ENCODE peak calls at places on chromosomes 5 and 9, in eight cellular contexts. E, A, N, H, P, B, G and Z are unnamed samples.

GRCh38 chr5:132439521-132440206 is 50.9 kb downstream of the IRF1 start:
- DNase-seq in E (no peak), A (peak; percentile 94), N (no peak), H (no peak), P (peak; percentile 84), B (no peak), G (no peak), Z (no peak)

GRCh38 chr5:91145233-91145620 is 237.9 kb downstream of the ARRDC3 start:
- DNase-seq in E (no peak), A (no peak), N (no peak), H (no peak), P (no peak), B (no peak), G (no peak), Z (no peak)

GRCh38 chr5:73435640-73436534 is 12.7 kb downstream of the FOXD1 start:
- DNase-seq in E (no peak), A (peak; percentile 41), N (no peak), H (no peak), P (no peak), B (no peak), G (no peak), Z (no peak)

GRCh38 chr5:38825494-38825893 is 20.3 kb upstream of the OSMR start:
- DNase-seq in E (no peak), A (peak; percentile 76), N (no peak), H (no peak), P (no peak), B (no peak), G (no peak), Z (no peak)

GRCh38 chr5:38479315-38479904 is 77.0 kb downstream of the LIFR start:
- DNase-seq in E (no peak), A (no peak), N (no peak), H (no peak), P (no peak), B (no peak), G (no peak), Z (no peak)

GRCh38 chr9:93660647-93661046 is 84.3 kb downstream of the PHF2 start:
- DNase-seq in E (no peak), A (no peak), N (no peak), H (no peak), P (no peak), B (no peak), G (peak; percentile 11), Z (no peak)

GRCh38 chr5:135312255-135312935 is 86.6 kb downstream of the MACROH2A1 start:
- DNase-seq in E (no peak), A (no peak), N (no peak), H (no peak), P (no peak), B (no peak), G (no peak), Z (no peak)

GRCh38 chr5:10633271-10634049 is 69.6 kb downstream of the ANKRD33B start:
- DNase-seq in E (peak; percentile 48), A (no peak), N (peak; percentile 7), H (no peak), P (no peak), B (no peak), G (no peak), Z (no peak)

GRCh38 chr5:989961-990530 is 18.6 kb upstream of the NKD2 start:
- DNase-seq in E (no peak), A (no peak), N (no peak), H (no peak), P (no peak), B (no peak), G (no peak), Z (no peak)

GRCh38 chr9:38527507-38527906 is 92.9 kb downstream of the ANKRD18A start:
- DNase-seq in E (no peak), A (no peak), N (no peak), H (no peak), P (peak; percentile 9), B (no peak), G (no peak), Z (no peak)

GRCh38 chr9:12416736-12417135 is 276.4 kb upstream of the TYRP1 start:
- DNase-seq in E (no peak), A (no peak), N (no peak), H (no peak), P (no peak), B (no peak), G (no peak), Z (no peak)

GRCh38 chr5:19498852-19499251 is 489.1 kb downstream of the CDH18 start:
- DNase-seq in E (no peak), A (no peak), N (no peak), H (no peak), P (no peak), B (no peak), G (no peak), Z (no peak)

GRCh38 chr5:6829150-6829784 is 116.0 kb downstream of the TENT4A start:
- DNase-seq in E (peak; percentile 45), A (no peak), N (peak; percentile 16), H (no peak), P (no peak), B (no peak), G (no peak), Z (no peak)

GRCh38 chr9:4769321-4770080 is 23.2 kb upstream of the RCL1 start:
- DNase-seq in E (no peak), A (no peak), N (no peak), H (no peak), P (peak; percentile 45), B (peak; percentile 24), G (no peak), Z (no peak)

GRCh38 chr9:16213781-16214515 is 656.5 kb downstream of the BNC2 start:
- DNase-seq in E (no peak), A (peak; percentile 99), N (no peak), H (no peak), P (peak; percentile 97), B (no peak), G (no peak), Z (no peak)

GRCh38 chr5:159324097-159324760 is 6.1 kb downstream of the IL12B start:
- DNase-seq in E (no peak), A (peak; percentile 74), N (no peak), H (no peak), P (peak; percentile 50), B (no peak), G (no peak), Z (no peak)

GRCh38 chr5:93186031-93186682 is 394.9 kb downstream of the NR2F1-AS1 start:
- DNase-seq in E (no peak), A (peak; percentile 74), N (no peak), H (no peak), P (peak; percentile 73), B (no peak), G (no peak), Z (no peak)

GRCh38 chr5:138339086-138339456 is 1.0 kb downstream of the FAM53C start:
- DNase-seq in E (peak; percentile 14), A (peak; percentile 39), N (no peak), H (no peak), P (no peak), B (peak; percentile 14), G (no peak), Z (no peak)

GRCh38 chr9:7234144-7234543 is 476.4 kb downstream of the KDM4C start:
- DNase-seq in E (peak; percentile 35), A (peak; percentile 28), N (no peak), H (no peak), P (peak; percentile 47), B (peak; percentile 4), G (peak; percentile 32), Z (no peak)

GRCh38 chr5:128777052-128777451 is 188.2 kb upstream of the SLC27A6 start:
- DNase-seq in E (peak; percentile 22), A (no peak), N (no peak), H (no peak), P (no peak), B (no peak), G (no peak), Z (no peak)

GRCh38 chr5:86143837-86144236 is 473.9 kb upstream of the COX7C start:
- DNase-seq in E (no peak), A (no peak), N (no peak), H (no peak), P (no peak), B (no peak), G (no peak), Z (no peak)

GRCh38 chr5:67010684-67011409 is 185.8 kb downstream of the CD180 start:
- DNase-seq in E (no peak), A (peak; percentile 75), N (no peak), H (no peak), P (peak; percentile 76), B (no peak), G (no peak), Z (no peak)

GRCh38 chr5:122192883-122193496 is 63.6 kb downstream of the ZNF474 start:
- DNase-seq in E (peak; percentile 33), A (peak; percentile 81), N (no peak), H (no peak), P (peak; percentile 82), B (peak; percentile 62), G (peak; percentile 55), Z (no peak)

GRCh38 chr9:12424243-12424642 is 268.9 kb upstream of the TYRP1 start:
- DNase-seq in E (no peak), A (no peak), N (no peak), H (no peak), P (no peak), B (no peak), G (no peak), Z (no peak)

GRCh38 chr5:42015681-42016080 is 90.6 kb downstream of the FBXO4 start:
- DNase-seq in E (no peak), A (no peak), N (no peak), H (no peak), P (no peak), B (no peak), G (no peak), Z (no peak)

GRCh38 chr5:1793301-1793740 is 6.3 kb downstream of the MRPL36 start:
- DNase-seq in E (peak; percentile 33), A (no peak), N (no peak), H (no peak), P (peak; percentile 52), B (no peak), G (no peak), Z (no peak)

GRCh38 chr5:98540056-98540455 is 233.4 kb upstream of the RGMB start:
- DNase-seq in E (no peak), A (no peak), N (no peak), H (no peak), P (no peak), B (no peak), G (no peak), Z (no peak)

GRCh38 chr5:40679998-40680681 is 425 bp downstream of the PTGER4 start:
- DNase-seq in E (peak; percentile 51), A (no peak), N (no peak), H (no peak), P (no peak), B (peak; percentile 28), G (no peak), Z (no peak)

GRCh38 chr9:136007906-136008692 is 46.9 kb upstream of the UBAC1 start:
- DNase-seq in E (no peak), A (peak; percentile 57), N (no peak), H (no peak), P (peak; percentile 69), B (no peak), G (no peak), Z (no peak)

GRCh38 chr5:116571568-116572321 is 2.9 kb downstream of the SEMA6A start:
- DNase-seq in E (no peak), A (no peak), N (no peak), H (no peak), P (no peak), B (peak; percentile 43), G (peak; percentile 19), Z (no peak)

GRCh38 chr5:81283976-81284375 is 17.4 kb upstream of the ZCCHC9 start:
- DNase-seq in E (no peak), A (no peak), N (no peak), H (no peak), P (no peak), B (no peak), G (no peak), Z (no peak)

GRCh38 chr5:87101321-87101720 is 166.4 kb upstream of the RASA1 start:
- DNase-seq in E (no peak), A (no peak), N (no peak), H (no peak), P (no peak), B (no peak), G (no peak), Z (no peak)

GRCh38 chr5:158543539-158544387 is 556.0 kb downstream of the EBF1 start:
- DNase-seq in E (no peak), A (peak; percentile 63), N (no peak), H (no peak), P (peak; percentile 63), B (no peak), G (no peak), Z (no peak)

GRCh38 chr9:17134843-17135577 is at the start of gene CNTLN:
- DNase-seq in E (peak; percentile 52), A (peak; percentile 93), N (peak; percentile 15), H (peak; percentile 69), P (peak; percentile 70), B (peak; percentile 91), G (peak; percentile 95), Z (peak; percentile 76)